ENCODE peak calls at places on chromosome 20, in nine cellular contexts. D, S, Q, C, Z, Y, G, F and A are unnamed samples.

GRCh38 chr20:39619386-39619785 is 657.2 kb downstream of the DHX35 start:
- DNase-seq in D (no peak), S (no peak), Q (no peak), C (no peak), Z (no peak), Y (no peak), G (no peak), F (no peak), A (no peak)

GRCh38 chr20:38063911-38064310 is 30.4 kb downstream of the RPRD1B start:
- DNase-seq in D (no peak), S (no peak), Q (no peak), C (no peak), Z (no peak), Y (no peak), G (no peak), F (no peak), A (no peak)

GRCh38 chr20:49989234-49990065 is 6.7 kb downstream of the SNAI1 start:
- DNase-seq in D (no peak), S (peak; percentile 91), Q (peak; percentile 74), C (peak; percentile 93), Z (peak; percentile 85), Y (peak; percentile 83), G (peak; percentile 87), F (peak; percentile 80), A (peak; percentile 88)

GRCh38 chr20:50385733-50386640 is 124.2 kb upstream of the PTPN1 start:
- DNase-seq in D (no peak), S (no peak), Q (no peak), C (no peak), Z (no peak), Y (no peak), G (no peak), F (no peak), A (no peak)

GRCh38 chr20:52447232-52447566 is 255.6 kb upstream of the ZFP64 start:
- DNase-seq in D (no peak), S (no peak), Q (no peak), C (no peak), Z (no peak), Y (no peak), G (no peak), F (no peak), A (no peak)

GRCh38 chr20:6008254-6008653 is 45.6 kb downstream of the LRRN4 start:
- DNase-seq in D (peak; percentile 96), S (peak; percentile 90), Q (peak; percentile 58), C (peak; percentile 95), Z (peak; percentile 97), Y (peak; percentile 88), G (peak; percentile 97), F (peak; percentile 28), A (peak; percentile 97)

GRCh38 chr20:32903666-32904175 is 45.0 kb downstream of the EFCAB8 start:
- DNase-seq in D (no peak), S (no peak), Q (no peak), C (no peak), Z (no peak), Y (no peak), G (no peak), F (no peak), A (no peak)

GRCh38 chr20:52859156-52859887 is 112.8 kb upstream of the TSHZ2 start:
- DNase-seq in D (peak; percentile 63), S (peak; percentile 87), Q (no peak), C (peak; percentile 19), Z (peak; percentile 34), Y (peak; percentile 63), G (peak; percentile 82), F (no peak), A (peak; percentile 46)

GRCh38 chr20:10565191-10565921 is 108.4 kb downstream of the JAG1 start:
- DNase-seq in D (peak; percentile 59), S (peak; percentile 88), Q (no peak), C (peak; percentile 91), Z (peak; percentile 89), Y (peak; percentile 58), G (peak; percentile 93), F (no peak), A (peak; percentile 97)

GRCh38 chr20:37407573-37408002 is 61.6 kb downstream of the SRC start:
- DNase-seq in D (no peak), S (peak; percentile 20), Q (peak; percentile 61), C (no peak), Z (peak; percentile 38), Y (no peak), G (peak; percentile 37), F (no peak), A (no peak)

GRCh38 chr20:15446373-15446772 is 1109.0 kb upstream of the FLRT3 start:
- DNase-seq in D (peak; percentile 84), S (peak; percentile 0), Q (peak; percentile 46), C (no peak), Z (no peak), Y (peak; percentile 0), G (no peak), F (no peak), A (no peak)

GRCh38 chr20:2005831-2006426 is 12.1 kb upstream of the PDYN start:
- DNase-seq in D (peak; percentile 54), S (peak; percentile 36), Q (peak; percentile 66), C (peak; percentile 79), Z (peak; percentile 60), Y (peak; percentile 54), G (peak; percentile 45), F (peak; percentile 33), A (peak; percentile 68)

GRCh38 chr20:20002101-20002998 is 14.8 kb upstream of the NAA20 start:
- DNase-seq in D (no peak), S (no peak), Q (no peak), C (peak; percentile 70), Z (no peak), Y (no peak), G (peak; percentile 70), F (no peak), A (no peak)

GRCh38 chr20:24566656-24567055 is 97.2 kb downstream of the SYNDIG1 start:
- DNase-seq in D (no peak), S (no peak), Q (no peak), C (no peak), Z (no peak), Y (no peak), G (no peak), F (no peak), A (no peak)

GRCh38 chr20:4962257-4962855 is 39.0 kb downstream of the SLC23A2 start:
- DNase-seq in D (no peak), S (no peak), Q (no peak), C (no peak), Z (no peak), Y (no peak), G (no peak), F (no peak), A (no peak)

GRCh38 chr20:51790256-51790655 is 12.1 kb downstream of the SALL4 start:
- DNase-seq in D (no peak), S (no peak), Q (no peak), C (no peak), Z (no peak), Y (no peak), G (no peak), F (no peak), A (no peak)

GRCh38 chr20:3980260-3981131 is 34.9 kb downstream of the RNF24 start:
- DNase-seq in D (peak; percentile 54), S (peak; percentile 64), Q (no peak), C (peak; percentile 54), Z (peak; percentile 78), Y (peak; percentile 60), G (peak; percentile 74), F (no peak), A (peak; percentile 50)

GRCh38 chr20:20611165-20611564 is 101.3 kb downstream of the RALGAPA2 start:
- DNase-seq in D (no peak), S (no peak), Q (no peak), C (peak; percentile 4), Z (no peak), Y (no peak), G (no peak), F (no peak), A (no peak)

GRCh38 chr20:58829531-58829941 is 21.2 kb downstream of the GNAS-AS1 start:
- DNase-seq in D (no peak), S (peak; percentile 65), Q (no peak), C (no peak), Z (peak; percentile 66), Y (peak; percentile 47), G (peak; percentile 18), F (no peak), A (peak; percentile 11)

GRCh38 chr20:5168582-5169396 is 42.0 kb downstream of the CDS2 start:
- DNase-seq in D (peak; percentile 45), S (peak; percentile 42), Q (no peak), C (peak; percentile 66), Z (peak; percentile 19), Y (peak; percentile 70), G (peak; percentile 47), F (no peak), A (peak; percentile 52)

GRCh38 chr20:11195899-11196558 is 522.2 kb upstream of the JAG1 start:
- DNase-seq in D (peak; percentile 90), S (peak; percentile 70), Q (peak; percentile 39), C (peak; percentile 74), Z (peak; percentile 41), Y (peak; percentile 50), G (peak; percentile 56), F (no peak), A (peak; percentile 60)

GRCh38 chr20:63100401-63100925 is 93.7 kb upstream of the BHLHE23 start:
- DNase-seq in D (no peak), S (no peak), Q (peak; percentile 8), C (no peak), Z (no peak), Y (no peak), G (no peak), F (no peak), A (no peak)

GRCh38 chr20:36306557-36307411 is 645 bp downstream of the DLGAP4 start:
- DNase-seq in D (no peak), S (no peak), Q (no peak), C (no peak), Z (no peak), Y (no peak), G (no peak), F (no peak), A (no peak)
- H3K4me3 ChIP-seq in D (no peak overlapping the region), S (no peak overlapping the region), Q (no peak overlapping the region), C (no peak overlapping the region), Z (no peak overlapping the region), Y (no peak overlapping the region), G (no peak overlapping the region), F (no peak overlapping the region), A (no peak overlapping the region)

DNA sequence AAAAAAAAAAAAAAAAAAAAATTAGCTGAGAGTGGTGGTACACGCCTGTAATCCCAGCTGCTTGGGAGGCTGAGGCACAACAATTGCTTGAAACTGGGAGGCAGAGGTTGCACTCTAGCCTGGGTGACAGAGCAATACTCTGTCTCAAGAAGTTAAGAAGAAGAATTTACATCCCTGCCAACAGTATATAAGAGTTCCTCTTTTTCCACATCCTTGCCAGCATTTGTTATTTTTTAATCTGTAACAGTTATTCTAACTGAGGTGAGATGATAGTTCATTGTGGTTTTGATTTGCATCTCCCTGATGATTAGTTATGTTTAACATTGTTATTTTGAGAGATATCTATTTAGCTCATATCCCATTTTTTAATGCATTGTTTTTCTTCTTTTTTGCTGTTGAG is 20.3 kb upstream of the DYNLRB1 start:
- DNase-seq in D (no peak), S (no peak), Q (no peak), C (no peak), Z (no peak), Y (no peak), G (no peak), F (no peak), A (no peak)
- TF ChIP-seq CTCF in D (no peak), S (no peak), Q (no peak), C (no peak), Z (no peak), Y (no peak), G (no peak), F (no peak), A (no peak)

GRCh38 chr20:18224968-18225568 is 63.3 kb upstream of the ZNF133 start:
- DNase-seq in D (peak; percentile 72), S (peak; percentile 59), Q (peak; percentile 46), C (peak; percentile 91), Z (peak; percentile 75), Y (peak; percentile 71), G (peak; percentile 79), F (peak; percentile 42), A (peak; percentile 72)
- H3K4me3 ChIP-seq in D (no peak overlapping the region), S (peak overlapping the region; percentile 29), Q (no peak overlapping the region), C (peak overlapping the region; percentile 0), Z (peak overlapping the region; percentile 25), Y (no peak overlapping the region), G (peak overlapping the region; percentile 13), F (no peak overlapping the region), A (no peak overlapping the region)

GRCh38 chr20:12394786-12395185 is 477.1 kb downstream of the BTBD3 start:
- DNase-seq in D (peak; percentile 59), S (no peak), Q (no peak), C (no peak), Z (peak; percentile 16), Y (no peak), G (no peak), F (no peak), A (peak; percentile 21)
- TF ChIP-seq CTCF in D (peak; percentile 47), S (no peak), Q (no peak), C (no peak), Z (no peak), Y (no peak), G (no peak), F (no peak), A (no peak)